ENCODE peak calls at places on chromosomes 2 and 18, in four cellular contexts. R is A549, O is K562, V is GM12878. J is an unnamed sample.

GRCh38 chr2:218252509-218253247 is 8.1 kb upstream of the GPBAR1 start:
- DNase-seq in V (no peak), R (no peak), O (no peak), J (peak; percentile 64)

GRCh38 chr2:3659447-3660432 is 1.7 kb downstream of the ALLC start:
- DNase-seq in R (no peak), O (no peak), V (no peak), J (peak; percentile 38)

GRCh38 chr18:36354989-36355388 is 57.5 kb downstream of the FHOD3 start:
- DNase-seq in R (no peak), O (no peak), V (no peak), J (peak; percentile 81)

GRCh38 chr2:153986488-153987229 is 114.9 kb downstream of the GALNT13 start:
- DNase-seq in R (peak; percentile 16), O (no peak), V (no peak), J (no peak)

GRCh38 chr2:144431384-144431783 is 88.5 kb downstream of the ZEB2 start:
- DNase-seq in O (no peak), V (no peak), R (no peak), J (no peak)

GRCh38 chr2:114517580-114517979 is 75.1 kb downstream of the DPP10 start:
- DNase-seq in V (no peak), R (no peak), O (no peak), J (no peak)

GRCh38 chr18:11733031-11733430 is 44.0 kb downstream of the GNAL start:
- DNase-seq in V (no peak), O (peak; percentile 79), R (peak; percentile 52), J (peak; percentile 57)

GRCh38 chr2:209425082-209426071 is 1.5 kb downstream of the MAP2 start:
- DNase-seq in O (no peak), V (no peak), R (peak; percentile 20), J (peak; percentile 41)

GRCh38 chr2:101699939-101700442 is 2.5 kb downstream of the MAP4K4 start:
- DNase-seq in V (no peak), R (peak; percentile 23), O (no peak), J (peak; percentile 27)

GRCh38 chr2:141810148-141810547 is 320.7 kb downstream of the LRP1B start:
- DNase-seq in O (no peak), V (no peak), R (no peak), J (no peak)

GRCh38 chr2:234500394-234501006 is 3.6 kb upstream of the ARL4C start:
- DNase-seq in V (peak; percentile 53), O (no peak), R (no peak), J (peak; percentile 65)

GRCh38 chr2:171712051-171712450 is 24.8 kb downstream of the DYNC1I2 start:
- DNase-seq in R (no peak), O (no peak), V (no peak), J (peak; percentile 92)

GRCh38 chr2:96940026-96940601 is 46.3 kb downstream of the FAM178B start:
- DNase-seq in R (no peak), O (no peak), V (no peak), J (no peak)

GRCh38 chr2:1607971-1608688 is 136.2 kb downstream of the PXDN start:
- DNase-seq in V (no peak), R (no peak), O (no peak), J (peak; percentile 71)

GRCh38 chr2:146238254-146238961 is 1606.4 kb upstream of the ACVR2A start:
- DNase-seq in O (no peak), R (no peak), V (no peak), J (no peak)

GRCh38 chr18:46706968-46707367 is 49.9 kb downstream of the ST8SIA5 start:
- DNase-seq in O (no peak), R (no peak), V (no peak), J (no peak)

GRCh38 chr18:68701353-68701752 is 13.6 kb downstream of the TMX3 start:
- DNase-seq in V (no peak), R (no peak), O (no peak), J (no peak)

GRCh38 chr2:179974743-179975142 is 32.4 kb downstream of the CWC22 start:
- DNase-seq in R (no peak), O (no peak), V (no peak), J (no peak)

GRCh38 chr2:238418196-238418998 is 8.3 kb upstream of the ASB1 start:
- DNase-seq in O (no peak), V (no peak), R (no peak), J (peak; percentile 69)

GRCh38 chr2:33212151-33212550 is 264.3 kb upstream of the RASGRP3 start:
- DNase-seq in R (peak; percentile 46), O (no peak), V (no peak), J (peak; percentile 98)

GRCh38 chr18:3037423-3037915 is 24.5 kb upstream of the LPIN2 start:
- DNase-seq in R (peak; percentile 69), O (peak; percentile 45), V (peak; percentile 77), J (peak; percentile 90)

GRCh38 chr2:30040147-30040546 is 106.7 kb upstream of the YPEL5 start:
- DNase-seq in V (no peak), R (no peak), O (no peak), J (no peak)

GRCh38 chr18:27685807-27686412 is 491.0 kb downstream of the CDH2 start:
- DNase-seq in O (peak; percentile 16), V (no peak), R (peak; percentile 3), J (peak; percentile 39)

GRCh38 chr2:51158236-51158635 is 126.3 kb upstream of the NRXN1 start:
- DNase-seq in R (no peak), V (no peak), O (no peak), J (no peak)

GRCh38 chr2:101145406-101145805 is 5.8 kb downstream of the TBC1D8 start:
- DNase-seq in R (no peak), V (no peak), O (no peak), J (no peak)

GRCh38 chr2:60577884-60578283 is 24.4 kb upstream of the BCL11A start:
- DNase-seq in O (no peak), R (no peak), V (no peak), J (no peak)

GRCh38 chr2:50691518-50691917 is 340.4 kb downstream of the NRXN1 start:
- DNase-seq in R (no peak), O (no peak), V (no peak), J (no peak)

GRCh38 chr2:240212425-240213225 is 72.2 kb upstream of the OTOS start:
- DNase-seq in O (no peak), R (no peak), V (no peak), J (no peak)

GRCh38 chr2:174919886-174920595 is 85.1 kb downstream of the CHN1 start:
- DNase-seq in V (no peak), O (no peak), R (no peak), J (peak; percentile 57)

GRCh38 chr2:437772-438393 is 150.0 kb upstream of the ALKAL2 start:
- DNase-seq in R (no peak), V (no peak), O (no peak), J (no peak)

GRCh38 chr2:219286436-219287115 is 7.4 kb downstream of the DNAJB2 start:
- DNase-seq in O (no peak), V (no peak), R (no peak), J (no peak)

GRCh38 chr2:171407030-171407707 is 26.6 kb downstream of the METTL8 start:
- DNase-seq in V (peak; percentile 71), R (no peak), O (no peak), J (no peak)

GRCh38 chr18:3250237-3251107 is 2.9 kb downstream of the MYL12A start:
- DNase-seq in R (no peak), O (no peak), V (no peak), J (peak; percentile 80)

GRCh38 chr2:36965751-36966369 is 476 bp downstream of the STRN start:
- DNase-seq in O (peak; percentile 87), V (no peak), R (peak; percentile 46), J (no peak)

GRCh38 chr18:10422731-10423130 is 31.7 kb upstream of the APCDD1 start:
- DNase-seq in R (no peak), V (no peak), O (no peak), J (no peak)

GRCh38 chr2:217937446-217937845 is 65.3 kb downstream of the TNS1 start:
- DNase-seq in R (no peak), O (no peak), V (no peak), J (no peak)

GRCh38 chr2:99940963-99941362 is 201.4 kb downstream of the AFF3 start:
- DNase-seq in O (no peak), R (no peak), V (no peak), J (peak; percentile 65)

GRCh38 chr2:189702071-189702470 is 27.6 kb downstream of the ANKAR start:
- DNase-seq in V (no peak), O (no peak), R (no peak), J (no peak)

GRCh38 chr2:9382604-9383235 is 40.6 kb downstream of the ITGB1BP1 start:
- DNase-seq in R (no peak), O (no peak), V (no peak), J (peak; percentile 52)

GRCh38 chr2:9379372-9379725 is 44.0 kb downstream of the ITGB1BP1 start:
- DNase-seq in R (no peak), V (no peak), O (no peak), J (no peak)

GRCh38 chr2:9378433-9379371 is 44.6 kb downstream of the ITGB1BP1 start:
- DNase-seq in V (no peak), R (peak; percentile 82), O (no peak), J (peak; percentile 90)

GRCh38 chr2:9377461-9378097 is 45.7 kb downstream of the ITGB1BP1 start:
- DNase-seq in V (no peak), R (no peak), O (no peak), J (no peak)

GRCh38 chr2:9380702-9381628 is 42.4 kb downstream of the ITGB1BP1 start:
- DNase-seq in O (no peak), R (peak; percentile 79), V (no peak), J (peak; percentile 95)
- TF ChIP-seq ELK1 in O (no peak), R (no peak), V (no peak), J (no peak)

GRCh38 chr2:6927186-6927585 is 10.0 kb downstream of the RNF144A start:
- DNase-seq in V (no peak), O (peak; percentile 17), R (no peak), J (no peak)
- TF ChIP-seq ELK1 in V (no peak), O (no peak), R (no peak), J (no peak)

DNA sequence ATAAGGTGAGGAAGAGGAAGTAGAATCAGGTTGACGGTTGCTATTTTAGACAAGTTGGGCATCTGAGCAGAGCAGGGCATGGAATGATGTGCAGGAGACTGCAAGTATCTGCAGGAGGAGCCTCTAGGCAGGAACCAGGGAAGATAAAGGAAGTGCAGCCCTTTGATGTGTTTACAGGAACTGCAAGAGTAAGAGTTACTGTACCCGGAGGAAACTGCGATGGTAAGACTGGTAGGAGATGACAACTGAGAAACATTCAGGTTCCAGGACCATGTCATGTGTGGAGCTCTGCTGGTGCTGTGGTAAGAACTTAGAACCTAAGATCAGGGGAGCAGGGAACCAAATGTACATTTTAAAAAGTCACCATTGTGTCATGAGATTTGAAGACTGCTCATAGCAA is 134.3 kb upstream of the STON1 start:
- DNase-seq in V (no peak), O (no peak), R (no peak), J (no peak)
- TF ChIP-seq ELK1 in V (no peak), O (no peak), R (no peak), J (no peak)

GRCh38 chr2:224836263-224836662 is 120.1 kb upstream of the CCDC195 start:
- DNase-seq in V (no peak), O (no peak), R (no peak), J (peak; percentile 48)
- TF ChIP-seq ELK1 in V (no peak), O (no peak), R (no peak), J (no peak)

DNA sequence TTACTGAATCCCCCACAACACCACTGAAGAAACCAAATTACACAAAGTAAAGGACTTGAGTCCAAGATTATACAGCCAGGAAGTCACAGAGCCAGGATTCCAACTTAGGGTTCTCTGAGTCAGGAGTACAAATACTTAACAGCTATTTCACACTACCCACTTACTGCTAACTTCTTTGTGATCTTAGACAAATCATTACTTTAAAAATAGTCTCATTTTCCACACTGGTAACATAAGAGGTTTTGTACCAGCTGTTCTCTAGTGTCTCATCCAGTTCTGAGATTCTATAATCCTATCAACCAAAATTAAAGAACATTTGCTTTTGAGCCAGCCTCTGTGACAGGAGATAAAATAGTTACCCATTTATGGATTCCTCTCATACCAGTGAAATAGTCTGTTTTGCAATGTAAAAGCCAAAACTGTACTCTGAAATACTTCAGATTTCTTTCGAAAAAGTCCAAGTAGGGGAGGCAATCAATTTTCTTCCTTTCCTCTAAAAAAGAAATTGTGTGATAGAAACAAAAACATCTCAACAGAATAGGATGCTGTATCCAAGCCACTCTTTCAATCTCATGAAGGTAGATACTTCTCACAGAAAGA is 157.6 kb downstream of the LRATD1 start:
- DNase-seq in R (no peak), O (no peak), V (no peak), J (no peak)
- TF ChIP-seq ELK1 in R (no peak), O (no peak), V (no peak), J (no peak)

J was measured in IMR-90.